ENCODE peak calls at places on chromosomes 2 and 18, in nine cellular contexts. I is GM23338, E is esophagus muscularis mucosa, A is HCT116, J is K562, H is Panc1, P is H1, G is suprapubic skin, O is vagina. T is an unnamed sample. For H3K27me3, the result is how much of the 10 kb centered on the place peaks cover.

GRCh38 chr2:210302326-210302725 is 12.6 kb downstream of the MYL1 start:
- DNase-seq in I (no peak), O (no peak), G (no peak), P (no peak), H (no peak), E (no peak), J (no peak), A (no peak), T (no peak)

GRCh38 chr2:74405994-74406583 is 15.3 kb downstream of the C2orf81 start:
- DNase-seq in A (no peak), E (no peak), P (no peak), J (no peak), G (no peak), I (no peak), H (no peak), O (no peak), T (no peak)

GRCh38 chr2:233353769-233354499 is at the start of gene DGKD:
- DNase-seq in I (peak), P (peak), G (no peak), E (no peak), A (peak), O (no peak), H (no peak), J (peak), T (no peak)

GRCh38 chr2:145800201-145801091 is 1280.5 kb upstream of the ZEB2 start:
- DNase-seq in P (no peak), I (no peak), O (no peak), G (no peak), E (no peak), J (no peak), H (no peak), A (peak), T (no peak)

GRCh38 chr2:47862949-47863348 is 43.3 kb downstream of the FBXO11 start:
- DNase-seq in A (no peak), J (no peak), G (no peak), P (no peak), H (no peak), I (no peak), E (no peak), O (no peak), T (no peak)

GRCh38 chr2:1675633-1676032 is 68.7 kb downstream of the PXDN start:
- DNase-seq in H (peak), P (no peak), G (no peak), I (no peak), J (no peak), O (peak), A (peak), E (no peak), T (peak)

GRCh38 chr2:107588960-107589542 is 237.6 kb upstream of the RGPD4 start:
- DNase-seq in J (no peak), O (no peak), P (no peak), A (no peak), E (no peak), G (no peak), H (no peak), I (no peak), T (no peak)

GRCh38 chr2:210171309-210172218 is at the start of gene KANSL1L:
- DNase-seq in P (peak), E (peak), G (peak), A (peak), H (peak), J (peak), I (peak), O (peak), T (peak)

GRCh38 chr2:207115715-207116364 is 49.9 kb downstream of the KLF7 start:
- DNase-seq in I (peak), E (no peak), P (no peak), O (no peak), J (no peak), A (no peak), G (no peak), H (no peak), T (no peak)

GRCh38 chr2:62478093-62478580 is 27.9 kb downstream of the TMEM17 start:
- DNase-seq in I (no peak), J (no peak), E (no peak), G (no peak), P (no peak), A (no peak), H (no peak), O (no peak), T (no peak)

GRCh38 chr2:36478332-36478738 is 119.6 kb downstream of the FEZ2 start:
- DNase-seq in P (no peak), O (no peak), G (no peak), J (no peak), H (peak), A (peak), E (no peak), I (no peak), T (no peak)

GRCh38 chr2:28225472-28225915 is 167.2 kb upstream of the FOSL2 start:
- DNase-seq in E (no peak), G (no peak), A (no peak), I (no peak), O (no peak), H (no peak), J (no peak), P (no peak), T (no peak)

GRCh38 chr2:46749042-46749461 is 166.6 kb downstream of the MCFD2 start:
- DNase-seq in J (peak), A (no peak), I (no peak), P (no peak), H (peak), G (no peak), E (no peak), O (no peak), T (no peak)

GRCh38 chr2:27323592-27324285 is 842 bp upstream of the MPV17 start:
- DNase-seq in J (no peak), I (peak), O (no peak), E (no peak), A (no peak), H (no peak), G (no peak), P (no peak), T (no peak)

GRCh38 chr18:48649231-48649630 is 110.4 kb downstream of the CTIF start:
- DNase-seq in I (peak), E (no peak), J (no peak), G (no peak), H (no peak), P (no peak), O (no peak), A (no peak), T (peak)

GRCh38 chr18:8947576-8947975 is 154.9 kb upstream of the NDUFV2 start:
- DNase-seq in J (no peak), A (no peak), P (no peak), G (no peak), E (no peak), I (no peak), H (no peak), O (no peak), T (no peak)

GRCh38 chr2:149320362-149320761 is 10.0 kb upstream of the LYPD6 start:
- DNase-seq in I (no peak), E (no peak), H (no peak), J (no peak), O (no peak), A (no peak), G (no peak), P (no peak), T (no peak)

GRCh38 chr2:11100130-11100529 is 55.1 kb upstream of the SLC66A3 start:
- DNase-seq in G (no peak), J (no peak), H (no peak), E (peak), O (peak), P (no peak), A (no peak), I (no peak), T (no peak)

GRCh38 chr2:184155791-184156190 is 442.5 kb upstream of the ZNF804A start:
- DNase-seq in E (no peak), I (no peak), G (no peak), A (no peak), O (no peak), H (no peak), P (no peak), J (no peak), T (no peak)

GRCh38 chr18:77223221-77223639 is 26.4 kb upstream of the GALR1 start:
- DNase-seq in A (no peak), H (no peak), J (no peak), G (no peak), O (no peak), I (peak), E (no peak), P (no peak), T (no peak)

GRCh38 chr18:43780782-43781340 is 503.6 kb upstream of the SYT4 start:
- DNase-seq in O (no peak), I (no peak), G (no peak), J (no peak), A (no peak), P (no peak), H (no peak), E (no peak), T (no peak)

GRCh38 chr2:161414015-161414384 is 2.1 kb upstream of the TBR1 start:
- DNase-seq in J (no peak), G (no peak), O (no peak), I (no peak), E (no peak), H (no peak), P (no peak), A (no peak), T (no peak)

DNA sequence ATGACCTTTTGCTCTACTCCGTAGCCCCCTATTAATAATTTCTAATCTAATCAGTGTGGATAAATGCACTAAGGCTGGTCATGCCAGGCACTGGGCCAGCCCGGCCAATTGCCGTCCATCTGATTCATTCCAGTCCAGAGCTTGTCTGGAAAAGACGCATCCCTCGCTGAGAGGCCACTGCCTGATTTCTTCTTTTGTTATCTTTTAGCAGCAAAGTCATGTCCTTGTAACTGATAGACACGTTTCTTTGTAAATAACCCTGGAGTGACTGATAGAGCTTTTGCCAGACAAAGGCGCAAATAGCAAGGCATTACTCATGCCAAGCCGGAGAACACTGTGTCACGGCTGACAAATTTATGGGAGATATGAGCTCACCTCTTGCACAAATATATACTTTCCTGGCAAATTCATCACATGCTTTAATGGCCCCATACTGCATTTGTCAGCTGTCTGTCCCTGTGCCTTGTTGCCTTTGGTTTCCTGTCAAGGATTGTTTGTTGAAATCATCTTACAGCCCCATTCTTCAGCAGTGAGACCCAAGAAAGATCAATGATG is 164.4 kb downstream of the ETAA1 start:
- DNase-seq in J (peak), G (no peak), O (no peak), E (peak), H (peak), I (no peak), A (no peak), P (no peak), T (no peak)
- TF ChIP-seq POLR2AphosphoS5 in J (no peak), G (no peak), O (peak), E (no peak), H (no peak), I (no peak), A (no peak), P (no peak), T (no peak)

GRCh38 chr2:68318686-68319396 is 908 bp downstream of the CNRIP1 start:
- DNase-seq in O (no peak), I (peak), G (peak), A (no peak), J (no peak), H (no peak), E (no peak), P (no peak), T (no peak)
- H3K27me3 ChIP-seq in O (under half), I (under half), G (under half), A (under half), J (under half), H (under half), E (under half), P (under half), T (under half)

GRCh38 chr2:23287250-23287704 is 97.7 kb upstream of the KLHL29 start:
- DNase-seq in H (no peak), E (peak), J (no peak), P (no peak), A (no peak), G (no peak), O (peak), I (peak), T (no peak)
- TF ChIP-seq POLR2AphosphoS5 in H (no peak), E (peak), J (no peak), P (no peak), A (no peak), G (peak), O (no peak), I (no peak), T (no peak)

GRCh38 chr2:217356795-217357194 is 496.9 kb upstream of the TNP1 start:
- DNase-seq in A (no peak), E (peak), H (no peak), J (no peak), G (no peak), I (peak), P (no peak), O (no peak), T (peak)
- H3K27me3 ChIP-seq in A (half or more), E (under half), H (under half), J (under half), G (under half), I (under half), P (under half), O (under half), T (under half)